ENCODE peak calls at places on chromosomes 11 and 22, in four cellular contexts. H is RWPE1; W is SHP77 treated with DMSO at 0.1 percent for 48 hours; G is stimulated activated CD4-positive, alpha-beta T cell treated with anti-CD3 and anti-CD28 coated beads, Interleukin-15, amount 100 ng/mL, for 48 hours. S is an unnamed sample.

GRCh38 chr11:83845797-83846196 is 559.6 kb upstream of the CCDC90B start:
- DNase-seq in H (no peak), G (no peak), W (no peak), S (no peak)

GRCh38 chr11:67705264-67705663 is 30.8 kb upstream of the ALDH3B2 start:
- DNase-seq in H (no peak), W (no peak), G (no peak), S (no peak)

GRCh38 chr11:130801287-130802146 is 114.8 kb downstream of the SNX19 start:
- DNase-seq in H (no peak), G (no peak), W (no peak), S (no peak)

GRCh38 chr11:89633125-89633695 is 76.9 kb upstream of the TRIM77 start:
- DNase-seq in H (no peak), W (no peak), G (no peak), S (no peak)

GRCh38 chr11:31821235-31821764 is 10.2 kb upstream of the PAX6 start:
- DNase-seq in G (no peak), H (no peak), W (no peak), S (no peak)

GRCh38 chr11:14275081-14275480 is 83.9 kb downstream of the RRAS2 start:
- DNase-seq in G (no peak), H (no peak), W (no peak), S (no peak)

GRCh38 chr22:29351042-29351441 is 35.5 kb upstream of the RASL10A start:
- DNase-seq in G (no peak), W (no peak), H (no peak), S (no peak)

GRCh38 chr11:46438211-46438610 is 46.6 kb upstream of the CHRM4 start:
- DNase-seq in W (no peak), H (no peak), G (no peak), S (no peak)

GRCh38 chr11:130475426-130476053 is 27.1 kb downstream of the ADAMTS15 start:
- DNase-seq in G (no peak), W (no peak), H (no peak), S (no peak)